ENCODE peak calls at places on chromosomes 5 and 9, in four cellular contexts. I, R, H and B are unnamed samples.

GRCh38 chr9:123453904-123454321 is 97.9 kb downstream of the CRB2 start:
- DNase-seq in R (no peak), H (no peak), I (no peak), B (no peak)

GRCh38 chr5:147956842-147957223 is 50.5 kb upstream of the C5orf46 start:
- DNase-seq in R (no peak), H (no peak), I (no peak), B (no peak)

GRCh38 chr5:57492632-57493031 is 10.0 kb upstream of the ACTBL2 start:
- DNase-seq in I (no peak), H (no peak), R (no peak), B (no peak)

GRCh38 chr5:1851290-1851934 is 31.3 kb downstream of the IRX4 start:
- DNase-seq in H (no peak), R (no peak), I (no peak), B (no peak)

GRCh38 chr9:126419475-126419874 is 92.8 kb downstream of the MVB12B start:
- DNase-seq in H (no peak), R (no peak), I (no peak), B (no peak)

GRCh38 chr5:106174903-106175302 is 1495.8 kb downstream of the EFNA5 start:
- DNase-seq in H (no peak), I (no peak), R (no peak), B (no peak)

GRCh38 chr5:107873877-107874276 is 203.1 kb upstream of the EFNA5 start:
- DNase-seq in R (no peak), I (no peak), H (no peak), B (no peak)

GRCh38 chr9:129280236-129281231 is 102.5 kb upstream of the IER5L start:
- DNase-seq in H (no peak), R (peak; percentile 37), I (no peak), B (no peak)

GRCh38 chr9:135156525-135157510 is 69.3 kb downstream of the OLFM1 start:
- DNase-seq in R (peak; percentile 5), I (no peak), H (no peak), B (no peak)

GRCh38 chr9:130872058-130872453 is 24.6 kb downstream of the QRFP start:
- DNase-seq in R (no peak), H (no peak), I (no peak), B (no peak)

GRCh38 chr9:83056180-83056579 is 6.8 kb downstream of the RASEF start:
- DNase-seq in I (no peak), R (no peak), H (no peak), B (no peak)